ENCODE peak calls at places on chromosome 1, in six cellular contexts. M is keratinocyte; U is left ventricle myocardium inferior; H is adrenal gland; N is CD8-positive, alpha-beta T cell; Z is tibial artery. W is an unnamed sample.

GRCh38 chr1:63825111-63825510 is 51.3 kb downstream of the ROR1 start:
- DNase-seq in M (no peak), U (no peak), H (no peak), N (no peak), Z (no peak), W (no peak)

GRCh38 chr1:186078245-186078644 is 296.8 kb downstream of the TPR start:
- DNase-seq in M (no peak), U (no peak), H (no peak), N (no peak), Z (no peak), W (no peak)

GRCh38 chr1:201170533-201171062 is 16.3 kb upstream of the TMEM9 start:
- DNase-seq in M (peak; percentile 59), U (peak; percentile 96), H (peak; percentile 97), N (peak; percentile 79), Z (peak; percentile 98), W (peak; percentile 97)

GRCh38 chr1:234730542-234731370 is 120.8 kb upstream of the IRF2BP2 start:
- DNase-seq in M (no peak), U (no peak), H (no peak), N (peak; percentile 54), Z (no peak), W (no peak)

GRCh38 chr1:192807968-192808587 is 761 bp upstream of the RGS2 start:
- DNase-seq in M (no peak), U (no peak), H (no peak), N (no peak), Z (no peak), W (peak; percentile 54)

GRCh38 chr1:1889847-1890505 is 911 bp downstream of the GNB1 start:
- DNase-seq in M (no peak), U (peak; percentile 76), H (peak; percentile 39), N (peak; percentile 44), Z (peak; percentile 74), W (no peak)

GRCh38 chr1:35611655-35612054 is 29.7 kb downstream of the PSMB2 start:
- DNase-seq in M (no peak), U (no peak), H (no peak), N (no peak), Z (no peak), W (no peak)

GRCh38 chr1:100034465-100034864 is 64.7 kb downstream of the SLC35A3 start:
- DNase-seq in M (no peak), U (no peak), H (no peak), N (no peak), Z (no peak), W (no peak)

GRCh38 chr1:53062731-53063591 is 948 bp downstream of the PODN start:
- DNase-seq in M (no peak), U (peak; percentile 12), H (no peak), N (no peak), Z (peak; percentile 65), W (no peak)

GRCh38 chr1:215198021-215198420 is 115.5 kb downstream of the KCNK2 start:
- DNase-seq in M (no peak), U (no peak), H (no peak), N (no peak), Z (no peak), W (no peak)

GRCh38 chr1:41517039-41517438 is 32.6 kb upstream of the EDN2 start:
- DNase-seq in M (no peak), U (no peak), H (no peak), N (no peak), Z (no peak), W (no peak)

GRCh38 chr1:24190970-24191570 is 4.0 kb upstream of the IFNLR1 start:
- DNase-seq in M (no peak), U (no peak), H (no peak), N (no peak), Z (no peak), W (no peak)

GRCh38 chr1:17113973-17114372 is 5.3 kb downstream of the PADI2 start:
- DNase-seq in M (no peak), U (peak; percentile 54), H (peak; percentile 78), N (no peak), Z (no peak), W (no peak)

GRCh38 chr1:19861034-19861433 is 21.2 kb upstream of the OTUD3 start:
- DNase-seq in M (no peak), U (no peak), H (no peak), N (no peak), Z (no peak), W (peak; percentile 98)

GRCh38 chr1:247964933-247965332 is at the start of gene OR2AK2:
- DNase-seq in M (no peak), U (no peak), H (no peak), N (no peak), Z (no peak), W (no peak)

GRCh38 chr1:231666220-231666956 is 39.8 kb downstream of the DISC1 start:
- DNase-seq in M (no peak), U (no peak), H (no peak), N (no peak), Z (no peak), W (no peak)

GRCh38 chr1:40140211-40140709 is 20.9 kb upstream of the RLF start:
- DNase-seq in M (no peak), U (no peak), H (no peak), N (no peak), Z (no peak), W (no peak)

GRCh38 chr1:200281451-200281850 is 128.4 kb downstream of the ZNF281 start:
- DNase-seq in M (no peak), U (no peak), H (no peak), N (no peak), Z (no peak), W (no peak)

GRCh38 chr1:171786534-171786933 is 5.1 kb downstream of the METTL13 start:
- DNase-seq in M (no peak), U (no peak), H (no peak), N (no peak), Z (no peak), W (no peak)

GRCh38 chr1:27402349-27402754 is 9.9 kb downstream of the GPR3 start:
- DNase-seq in M (no peak), U (peak; percentile 74), H (peak; percentile 91), N (no peak), Z (peak; percentile 94), W (peak; percentile 63)

GRCh38 chr1:203408485-203409229 is 57.7 kb upstream of the FMOD start:
- DNase-seq in M (no peak), U (peak; percentile 76), H (peak; percentile 92), N (no peak), Z (peak; percentile 97), W (peak; percentile 96)

GRCh38 chr1:246709196-246709595 is 15.0 kb upstream of the SCCPDH start:
- DNase-seq in M (no peak), U (no peak), H (no peak), N (no peak), Z (no peak), W (no peak)

GRCh38 chr1:173798078-173798477 is 26.4 kb upstream of the DARS2 start:
- DNase-seq in M (peak; percentile 11), U (no peak), H (no peak), N (no peak), Z (no peak), W (no peak)

GRCh38 chr1:13782634-13782995 is 82.6 kb downstream of the PRDM2 start:
- DNase-seq in M (no peak), U (no peak), H (no peak), N (no peak), Z (no peak), W (no peak)

GRCh38 chr1:13780780-13781179 is 80.8 kb downstream of the PRDM2 start:
- DNase-seq in M (no peak), U (no peak), H (no peak), N (no peak), Z (no peak), W (no peak)

GRCh38 chr1:13779930-13780329 is 79.9 kb downstream of the PRDM2 start:
- DNase-seq in M (no peak), U (no peak), H (no peak), N (no peak), Z (no peak), W (no peak)

GRCh38 chr1:13781907-13782633 is 82.1 kb downstream of the PRDM2 start:
- DNase-seq in M (no peak), U (no peak), H (peak; percentile 36), N (no peak), Z (no peak), W (no peak)

DNA sequence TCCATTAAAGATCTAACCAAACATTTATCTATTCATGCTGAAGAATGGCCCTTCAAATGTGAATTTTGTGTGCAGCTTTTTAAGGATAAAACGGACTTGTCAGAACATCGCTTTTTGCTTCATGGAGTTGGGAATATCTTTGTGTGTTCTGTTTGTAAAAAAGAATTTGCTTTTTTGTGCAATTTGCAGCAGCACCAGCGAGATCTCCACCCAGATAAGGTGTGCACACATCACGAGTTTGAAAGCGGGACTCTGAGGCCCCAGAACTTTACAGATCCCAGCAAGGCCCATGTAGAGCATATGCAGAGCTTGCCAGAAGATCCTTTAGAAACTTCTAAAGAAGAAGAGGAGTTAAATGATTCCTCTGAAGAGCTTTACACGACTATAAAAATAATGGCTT is 81.2 kb downstream of the PRDM2 start:
- DNase-seq in M (no peak), U (no peak), H (no peak), N (no peak), Z (no peak), W (no peak)
- H3K36me3 ChIP-seq in M (peaks cover 26% of the 10 kb centered on the region), U (peaks cover 67% of the 10 kb centered on the region), H (no peaks in the 10 kb centered on the region), N (peaks cover 42% of the 10 kb centered on the region), Z (peaks cover 27% of the 10 kb centered on the region), W (peaks cover 33% of the 10 kb centered on the region)

GRCh38 chr1:204980870-204981405 is 62.1 kb upstream of the CNTN2 start:
- DNase-seq in M (no peak), U (no peak), H (no peak), N (no peak), Z (no peak), W (no peak)
- H3K9me3 ChIP-seq in M (no peaks in the 10 kb centered on the region), U (no peaks in the 10 kb centered on the region), H (no peaks in the 10 kb centered on the region), N (no peaks in the 10 kb centered on the region), Z (no peaks in the 10 kb centered on the region), W (no peaks in the 10 kb centered on the region)

DNA sequence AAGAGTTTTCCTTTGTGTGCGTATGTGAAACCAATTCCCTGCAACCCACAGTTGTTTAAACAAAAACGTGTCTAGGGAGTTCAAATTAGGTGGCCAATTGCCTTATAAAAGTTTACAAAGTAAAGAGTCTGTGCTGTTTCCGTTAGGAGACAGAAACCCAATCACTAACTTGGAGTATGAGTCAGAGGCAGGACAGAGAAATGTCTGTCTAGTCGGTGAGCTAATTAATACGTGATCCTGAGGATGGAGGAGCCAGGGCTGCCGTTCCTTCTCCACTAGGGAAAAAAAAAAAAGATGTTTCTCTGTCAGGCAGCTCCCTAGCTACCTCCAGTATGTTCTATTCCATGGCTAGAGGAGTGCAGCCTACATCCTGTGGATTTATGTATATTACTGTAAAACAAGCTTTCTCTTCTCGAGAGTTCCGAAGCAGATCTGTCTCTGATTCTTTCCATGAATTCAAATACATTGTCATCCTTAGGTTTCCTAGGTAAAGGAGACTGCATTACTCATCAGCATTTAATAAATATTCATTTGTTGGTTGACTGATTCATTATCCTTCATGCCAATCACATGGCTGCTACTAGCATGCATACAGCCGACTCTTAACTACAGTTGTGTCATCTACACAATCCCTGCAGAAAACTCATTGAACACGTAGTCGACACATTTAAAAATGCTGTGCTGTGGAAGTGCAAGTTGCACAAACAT is 430.6 kb downstream of the KIF26B start:
- DNase-seq in M (no peak), U (no peak), H (no peak), N (no peak), Z (no peak), W (no peak)
- H3K4me3 ChIP-seq in M (no peak overlapping the region), U (no peak overlapping the region), H (no peak overlapping the region), N (no peak overlapping the region), Z (no peak overlapping the region), W (no peak overlapping the region)

DNA sequence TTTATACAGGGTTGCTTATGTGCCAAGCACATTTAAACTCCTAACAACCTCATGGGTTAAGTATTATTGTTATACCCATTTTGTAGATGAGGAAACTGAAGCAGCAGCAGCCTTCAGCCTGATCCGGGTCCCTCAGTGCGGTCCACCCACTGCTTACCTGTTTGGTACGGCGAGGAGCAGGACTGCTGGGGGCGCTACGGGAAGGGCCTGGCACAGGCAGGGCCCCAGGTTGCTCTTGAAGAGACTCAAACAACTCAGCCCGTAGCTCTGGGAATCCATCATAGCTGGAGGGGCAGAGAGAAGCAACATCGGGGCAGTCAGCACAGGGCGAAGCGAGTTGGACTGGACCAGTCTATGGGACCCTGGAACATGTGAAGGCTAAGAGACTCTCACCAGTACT is 9.2 kb downstream of the DENND4B start:
- DNase-seq in M (no peak), U (no peak), H (no peak), N (no peak), Z (no peak), W (no peak)
- H3K36me3 ChIP-seq in M (peaks cover 45% of the 10 kb centered on the region), U (peaks cover 97% of the 10 kb centered on the region), H (no peaks in the 10 kb centered on the region), N (peaks cover 80% of the 10 kb centered on the region), Z (peaks cover 79% of the 10 kb centered on the region), W (peaks cover 37% of the 10 kb centered on the region)